ENCODE peak calls at places on chromosome 2, in eight cellular contexts. F is activated naive CD4-positive, alpha-beta T cell; Q is HFFc6; C is NCI-H510A treated with DMSO at 0.1 percent for 48 hours; R is stimulated activated CD8-positive, alpha-beta memory T cell treated with anti-CD3 and anti-CD28 coated beads, Interleukin-4, amount 100 ng/mL, for 24 hours; I is aorta; T is AG20443; B is mucosa of gallbladder. L is an unnamed sample.

GRCh38 chr2:19349911-19350677 is 8.3 kb downstream of the OSR1 start:
- DNase-seq in T (peak; percentile 41), C (no peak), Q (no peak), B (peak; percentile 54), R (no peak), F (peak; percentile 35), I (peak; percentile 95), L (no peak)

GRCh38 chr2:88874063-88874657 is 182.7 kb downstream of the RPIA start:
- DNase-seq in T (peak; percentile 57), R (no peak), F (peak; percentile 3), I (no peak), Q (peak; percentile 48), B (no peak), C (peak; percentile 6), L (no peak)

GRCh38 chr2:236744316-236745105 is 174.9 kb downstream of the ACKR3 start:
- DNase-seq in F (no peak), Q (peak; percentile 95), T (peak; percentile 88), R (no peak), I (no peak), C (no peak), B (peak; percentile 26), L (no peak)

GRCh38 chr2:121164042-121164441 is 121.0 kb downstream of the TFCP2L1 start:
- DNase-seq in R (no peak), F (no peak), C (no peak), T (no peak), B (no peak), Q (no peak), I (no peak), L (no peak)

GRCh38 chr2:50098242-50098641 is 933.7 kb downstream of the NRXN1 start:
- DNase-seq in C (no peak), Q (no peak), B (no peak), F (no peak), I (no peak), R (no peak), T (no peak), L (no peak)

GRCh38 chr2:11354363-11355154 is 10.1 kb upstream of the ROCK2 start:
- DNase-seq in F (no peak), T (no peak), C (no peak), I (no peak), R (no peak), B (no peak), Q (no peak), L (no peak)

GRCh38 chr2:128364441-128364911 is 45.8 kb upstream of the HS6ST1 start:
- DNase-seq in F (no peak), T (no peak), I (peak; percentile 67), R (no peak), Q (no peak), C (no peak), B (no peak), L (no peak)

GRCh38 chr2:115825912-115826311 is 1383.5 kb downstream of the DPP10 start:
- DNase-seq in B (no peak), Q (no peak), C (no peak), T (no peak), R (no peak), I (no peak), F (no peak), L (no peak)

GRCh38 chr2:55954306-55955035 is 30.9 kb upstream of the EFEMP1 start:
- DNase-seq in Q (no peak), B (no peak), I (no peak), F (no peak), R (no peak), T (peak; percentile 66), C (no peak), L (no peak)

GRCh38 chr2:43839776-43840564 is 1.2 kb downstream of the ABCG8 start:
- DNase-seq in C (no peak), B (no peak), R (no peak), F (no peak), T (peak; percentile 4), Q (no peak), I (no peak), L (no peak)

GRCh38 chr2:232973336-232973735 is 39.7 kb downstream of the NGEF start:
- DNase-seq in T (peak; percentile 4), F (no peak), R (no peak), B (no peak), Q (no peak), C (no peak), I (peak; percentile 37), L (no peak)

GRCh38 chr2:64792995-64793639 is 139.4 kb upstream of the SERTAD2 start:
- DNase-seq in C (no peak), B (no peak), I (no peak), Q (no peak), R (no peak), T (no peak), F (no peak), L (no peak)

GRCh38 chr2:85502720-85503119 is 36.2 kb upstream of the MAT2A start:
- DNase-seq in Q (no peak), R (no peak), F (no peak), I (no peak), T (no peak), C (no peak), B (no peak), L (no peak)

GRCh38 chr2:210655229-210655628 is 98.8 kb downstream of the CPS1 start:
- DNase-seq in T (no peak), F (no peak), B (no peak), I (no peak), R (no peak), C (no peak), Q (no peak), L (no peak)

GRCh38 chr2:13543550-13543949 is 826.8 kb downstream of the TRIB2 start:
- DNase-seq in I (no peak), Q (no peak), R (no peak), T (no peak), C (no peak), B (no peak), F (no peak), L (no peak)

GRCh38 chr2:240567137-240567871 is 980 bp upstream of the RNPEPL1 start:
- DNase-seq in C (no peak), I (peak; percentile 79), F (peak; percentile 33), B (no peak), R (no peak), T (no peak), Q (no peak), L (peak; percentile 14)

GRCh38 chr2:164843346-164843841 is 1.8 kb upstream of the COBLL1 start:
- DNase-seq in T (no peak), F (no peak), R (no peak), I (no peak), C (no peak), B (no peak), Q (peak; percentile 65), L (no peak)

GRCh38 chr2:84995826-84996225 is 24.9 kb downstream of the KCMF1 start:
- DNase-seq in C (no peak), Q (no peak), T (no peak), B (no peak), I (no peak), F (no peak), R (no peak), L (no peak)

GRCh38 chr2:27833931-27834330 is 56.3 kb downstream of the RBKS start:
- DNase-seq in F (no peak), B (no peak), T (peak; percentile 36), R (no peak), C (no peak), Q (peak; percentile 48), I (no peak), L (no peak)

GRCh38 chr2:10346929-10347558 is 44.3 kb downstream of the HPCAL1 start:
- DNase-seq in F (no peak), B (no peak), C (no peak), I (peak; percentile 74), Q (peak; percentile 6), R (no peak), T (no peak), L (no peak)

GRCh38 chr2:136860443-136860958 is 95.2 kb downstream of the THSD7B start:
- DNase-seq in B (no peak), R (no peak), F (no peak), Q (no peak), T (no peak), I (no peak), C (no peak), L (no peak)

GRCh38 chr2:60100034-60100433 is 453.4 kb downstream of the BCL11A start:
- DNase-seq in F (no peak), I (no peak), R (no peak), Q (no peak), T (no peak), C (no peak), B (no peak), L (no peak)

GRCh38 chr2:200380833-200381542 is 74.5 kb downstream of the SPATS2L start:
- DNase-seq in F (no peak), R (no peak), T (peak; percentile 73), Q (peak; percentile 64), C (peak; percentile 14), I (no peak), B (no peak), L (no peak)

GRCh38 chr2:54524236-54524991 is 68.3 kb downstream of the SPTBN1 start:
- DNase-seq in T (peak; percentile 78), B (no peak), C (peak; percentile 26), R (no peak), I (no peak), F (no peak), Q (peak; percentile 35), L (no peak)

GRCh38 chr2:171602352-171602751 is 80.1 kb downstream of the CYBRD1 start:
- DNase-seq in R (no peak), B (no peak), C (no peak), I (no peak), Q (no peak), T (no peak), F (no peak), L (no peak)

GRCh38 chr2:8684421-8684884 is 2.6 kb downstream of the ID2 start:
- DNase-seq in Q (no peak), F (no peak), R (no peak), B (peak; percentile 40), I (no peak), C (no peak), T (no peak), L (no peak)

GRCh38 chr2:42171396-42171971 is 2.3 kb downstream of the EML4 start:
- DNase-seq in R (no peak), B (no peak), F (no peak), T (no peak), I (no peak), C (no peak), Q (no peak), L (no peak)

GRCh38 chr2:238868616-238869292 is 20.9 kb downstream of the TWIST2 start:
- DNase-seq in B (peak; percentile 69), Q (peak; percentile 82), C (no peak), R (no peak), I (peak; percentile 72), F (no peak), T (peak; percentile 60), L (no peak)

GRCh38 chr2:226796012-226796839 is 3.4 kb downstream of the IRS1 start:
- DNase-seq in B (no peak), C (no peak), Q (no peak), I (peak; percentile 74), T (no peak), R (no peak), F (no peak), L (no peak)

GRCh38 chr2:222281495-222281894 is 17.3 kb downstream of the PAX3 start:
- DNase-seq in T (no peak), I (no peak), B (no peak), F (no peak), C (no peak), R (no peak), Q (peak; percentile 54), L (no peak)

GRCh38 chr2:165193178-165193777 is 10.6 kb downstream of the SCN3A start:
- DNase-seq in T (no peak), I (no peak), B (no peak), Q (no peak), C (peak; percentile 17), F (no peak), R (no peak), L (no peak)

GRCh38 chr2:45786030-45786830 is 134.8 kb downstream of the PRKCE start:
- DNase-seq in T (no peak), Q (no peak), I (no peak), B (no peak), R (no peak), F (no peak), C (no peak), L (no peak)

GRCh38 chr2:232611559-232612218 is 21.7 kb upstream of the EFHD1 start:
- DNase-seq in B (peak; percentile 35), C (peak; percentile 40), T (peak; percentile 72), R (peak; percentile 49), I (peak; percentile 93), F (peak; percentile 57), Q (peak; percentile 42), L (no peak)